ENCODE peak calls at places on chromosome 5, in six cellular contexts. E is T1000; Q is activated CD4-positive, alpha-beta T cell treated with anti-CD3 and anti-CD28 coated beads for 1 hour; I is endodermal cell; Z is testis; U is AG20443. S is an unnamed sample.

GRCh38 chr5:116507051-116507537 is 67.5 kb downstream of the SEMA6A start:
- DNase-seq in E (no peak), Q (no peak), I (peak), Z (no peak), U (no peak), S (no peak)

GRCh38 chr5:6732634-6733410 is 19.6 kb downstream of the TENT4A start:
- DNase-seq in E (peak), Q (no peak), I (no peak), Z (peak), U (peak), S (no peak)

GRCh38 chr5:126912607-126913006 is 117.8 kb downstream of the MARCHF3 start:
- DNase-seq in E (no peak), Q (no peak), I (no peak), Z (no peak), U (peak), S (no peak)

GRCh38 chr5:167634432-167634831 is 657.0 kb upstream of the WWC1 start:
- DNase-seq in E (no peak), Q (no peak), I (no peak), Z (no peak), U (peak), S (no peak)

GRCh38 chr5:127006711-127007110 is 23.6 kb downstream of the MARCHF3 start:
- DNase-seq in E (no peak), Q (no peak), I (no peak), Z (no peak), U (no peak), S (no peak)

GRCh38 chr5:5941486-5941885 is 436.9 kb downstream of the MED10 start:
- DNase-seq in E (no peak), Q (no peak), I (no peak), Z (no peak), U (no peak), S (no peak)

GRCh38 chr5:11903121-11903613 is 1.1 kb downstream of the CTNND2 start:
- DNase-seq in E (no peak), Q (no peak), I (no peak), Z (peak), U (no peak), S (no peak)

GRCh38 chr5:142770650-142771609 is 753 bp downstream of the ARHGAP26 start:
- DNase-seq in E (peak), Q (peak), I (peak), Z (peak), U (peak), S (peak)

GRCh38 chr5:36530249-36530648 is 76.2 kb upstream of the SLC1A3 start:
- DNase-seq in E (no peak), Q (no peak), I (no peak), Z (no peak), U (peak), S (no peak)

GRCh38 chr5:111169269-111169668 is 54.9 kb upstream of the CAMK4 start:
- DNase-seq in E (no peak), Q (no peak), I (no peak), Z (no peak), U (no peak), S (no peak)

GRCh38 chr5:79831910-79832309 is 142.3 kb downstream of the CMYA5 start:
- DNase-seq in E (no peak), Q (no peak), I (peak), Z (no peak), U (peak), S (no peak)

S was measured in activated B cell treated with CpG ODN at 0.5 μM for 24 hours.